ENCODE peak calls at places on chromosomes 6 and 20, in nine cellular contexts. R, M, B, U, E, Z, S, W and L are unnamed samples.

GRCh38 chr6:31007694-31008093 is 2.6 kb upstream of the MUC22 start:
- DNase-seq in R (no peak), M (no peak), B (peak; percentile 52), U (peak; percentile 48), E (no peak), Z (peak; percentile 81), S (no peak), W (no peak), L (no peak)

GRCh38 chr6:149423946-149424440 is 23.9 kb downstream of the SUMO4 start:
- DNase-seq in R (no peak), M (no peak), B (no peak), U (no peak), E (no peak), Z (no peak), S (no peak), W (no peak), L (no peak)

GRCh38 chr6:84774174-84775158 is 10.1 kb upstream of the TBX18 start:
- DNase-seq in R (no peak), M (peak; percentile 78), B (no peak), U (no peak), E (no peak), Z (no peak), S (no peak), W (no peak), L (no peak)

GRCh38 chr6:127717384-127717783 is 140.4 kb downstream of the C6orf58 start:
- DNase-seq in R (no peak), M (no peak), B (no peak), U (no peak), E (no peak), Z (no peak), S (no peak), W (no peak), L (no peak)

GRCh38 chr6:108180266-108180665 is 14.4 kb downstream of the NR2E1 start:
- DNase-seq in R (no peak), M (no peak), B (no peak), U (no peak), E (no peak), Z (no peak), S (no peak), W (no peak), L (no peak)

GRCh38 chr6:118495639-118496296 is 52.3 kb upstream of the PLN start:
- DNase-seq in R (no peak), M (no peak), B (peak; percentile 5), U (peak; percentile 2), E (no peak), Z (no peak), S (no peak), W (no peak), L (no peak)

GRCh38 chr6:147141690-147142308 is 62.4 kb upstream of the STXBP5 start:
- DNase-seq in R (no peak), M (no peak), B (no peak), U (no peak), E (no peak), Z (no peak), S (no peak), W (no peak), L (no peak)

GRCh38 chr6:109483744-109484075 is 691 bp upstream of the ZBTB24 start:
- DNase-seq in R (no peak), M (no peak), B (no peak), U (no peak), E (no peak), Z (no peak), S (no peak), W (no peak), L (no peak)

GRCh38 chr20:34058831-34059230 is 53.2 kb downstream of the EIF2S2 start:
- DNase-seq in R (no peak), M (no peak), B (no peak), U (no peak), E (peak; percentile 43), Z (no peak), S (no peak), W (no peak), L (no peak)

GRCh38 chr6:158032354-158032733 is 50.7 kb downstream of the SYNJ2 start:
- DNase-seq in R (no peak), M (no peak), B (no peak), U (no peak), E (no peak), Z (no peak), S (no peak), W (no peak), L (no peak)

GRCh38 chr6:13454286-13455221 is 32.8 kb downstream of the GFOD1 start:
- DNase-seq in R (no peak), M (peak; percentile 27), B (peak; percentile 39), U (peak; percentile 53), E (peak; percentile 41), Z (no peak), S (peak; percentile 77), W (peak; percentile 57), L (peak; percentile 69)